ENCODE peak calls at places on chromosomes 11 and 22, in ten cellular contexts. B is fibroblast of lung; H is GM23248; Z is heart left ventricle; N is CD8-positive, alpha-beta T cell; L is body of pancreas; R is IMR-90; C is endothelial cell of umbilical vein; I is HCT116; T is effector memory CD4-positive, alpha-beta T cell. Q is an unnamed sample.

GRCh38 chr22:22702159-22702873 is 57.9 kb downstream of the GGTLC2 start:
- DNase-seq in B (no peak), H (no peak), Z (no peak), N (no peak), L (no peak), R (no peak), C (no peak), I (no peak), T (no peak), Q (no peak)

GRCh38 chr11:73317373-73317772 is 9.3 kb downstream of the ARHGEF17 start:
- DNase-seq in B (peak), H (no peak), Z (peak), N (no peak), L (no peak), R (no peak), C (no peak), I (no peak), T (no peak), Q (peak)

GRCh38 chr11:75099635-75100034 is 3.0 kb upstream of the OR2AT4 start:
- DNase-seq in B (no peak), H (no peak), Z (no peak), N (no peak), L (no peak), R (no peak), C (no peak), I (no peak), T (no peak), Q (no peak)

GRCh38 chr11:101441747-101442146 is 142.1 kb downstream of the TRPC6 start:
- DNase-seq in B (no peak), H (no peak), Z (peak), N (no peak), L (peak), R (no peak), C (no peak), I (no peak), T (no peak), Q (no peak)

GRCh38 chr11:12048936-12049790 is 40.7 kb upstream of the DKK3 start:
- DNase-seq in B (peak), H (no peak), Z (no peak), N (no peak), L (no peak), R (peak), C (no peak), I (no peak), T (no peak), Q (no peak)

GRCh38 chr11:94449029-94449428 is 44.6 kb downstream of the MRE11 start:
- DNase-seq in B (no peak), H (peak), Z (no peak), N (no peak), L (no peak), R (no peak), C (no peak), I (no peak), T (no peak), Q (no peak)

GRCh38 chr11:69958308-69958707 is 119.8 kb upstream of the ANO1 start:
- DNase-seq in B (peak), H (no peak), Z (no peak), N (no peak), L (no peak), R (peak), C (no peak), I (no peak), T (no peak), Q (no peak)

GRCh38 chr22:35634981-35635540 is 13.2 kb upstream of the APOL6 start:
- DNase-seq in B (peak), H (no peak), Z (no peak), N (no peak), L (no peak), R (peak), C (no peak), I (no peak), T (no peak), Q (no peak)

GRCh38 chr11:20327377-20327776 is 36.1 kb upstream of the HTATIP2 start:
- DNase-seq in B (no peak), H (no peak), Z (no peak), N (no peak), L (no peak), R (no peak), C (no peak), I (no peak), T (no peak), Q (no peak)

GRCh38 chr11:31813961-31814868 is 3.1 kb upstream of the PAX6 start:
- DNase-seq in B (peak), H (no peak), Z (no peak), N (no peak), L (no peak), R (no peak), C (no peak), I (no peak), T (no peak), Q (no peak)

GRCh38 chr22:26479043-26479791 is 4.4 kb downstream of the HPS4 start:
- DNase-seq in B (no peak), H (no peak), Z (no peak), N (no peak), L (no peak), R (no peak), C (no peak), I (no peak), T (no peak), Q (no peak)

GRCh38 chr11:111777094-111778046 is 11.2 kb upstream of the PPP2R1B start:
- DNase-seq in B (peak), H (peak), Z (no peak), N (peak), L (no peak), R (peak), C (peak), I (peak), T (no peak), Q (peak)

GRCh38 chr11:62555464-62556092 is 9.0 kb upstream of the AHNAK start:
- DNase-seq in B (peak), H (peak), Z (no peak), N (peak), L (no peak), R (peak), C (no peak), I (no peak), T (peak), Q (no peak)

GRCh38 chr11:95671768-95672167 is 117.8 kb downstream of the FAM76B start:
- DNase-seq in B (peak), H (peak), Z (no peak), N (no peak), L (no peak), R (peak), C (no peak), I (no peak), T (no peak), Q (no peak)

GRCh38 chr11:44858796-44859527 is 91.7 kb downstream of the TP53I11 start:
- DNase-seq in B (no peak), H (no peak), Z (no peak), N (no peak), L (no peak), R (no peak), C (no peak), I (no peak), T (no peak), Q (no peak)

DNA sequence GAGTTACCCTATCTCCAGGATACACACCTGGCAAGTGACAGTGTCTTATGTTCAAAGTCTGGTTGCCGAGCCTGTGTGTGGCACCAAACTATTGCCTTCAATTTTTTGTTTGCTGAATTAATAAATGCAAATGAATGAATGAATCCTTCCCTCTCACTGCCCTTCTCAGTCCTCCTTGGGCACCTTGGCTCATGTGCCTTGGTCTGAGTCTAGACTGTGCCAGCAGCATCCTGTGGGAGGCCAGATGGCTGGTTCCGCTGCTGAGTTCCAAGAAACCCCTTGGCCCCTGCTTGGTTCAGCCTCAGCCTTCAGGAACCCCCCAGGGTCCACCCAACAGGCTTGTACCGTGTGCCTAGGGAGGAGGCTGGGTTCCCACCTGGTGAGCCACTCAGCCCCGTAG is 31.0 kb downstream of the TOB2 start:
- DNase-seq in B (no peak), H (no peak), Z (no peak), N (no peak), L (no peak), R (no peak), C (no peak), I (no peak), T (no peak), Q (no peak)
- H3K27ac ChIP-seq in B (no peak), H (no peak), Z (no peak), N (no peak), L (peak), R (no peak), C (no peak), I (no peak), T (peak), Q (peak)

GRCh38 chr22:24541681-24542515 is 13.0 kb downstream of the GUCD1 start:
- DNase-seq in B (no peak), H (no peak), Z (no peak), N (no peak), L (no peak), R (no peak), C (no peak), I (no peak), T (no peak), Q (no peak)

GRCh38 chr22:24540470-24540869 is 14.5 kb downstream of the GUCD1 start:
- DNase-seq in B (no peak), H (no peak), Z (no peak), N (no peak), L (no peak), R (no peak), C (no peak), I (no peak), T (no peak), Q (no peak)

GRCh38 chr22:24543068-24543675 is 11.8 kb downstream of the GUCD1 start:
- DNase-seq in B (no peak), H (no peak), Z (no peak), N (no peak), L (no peak), R (no peak), C (no peak), I (no peak), T (no peak), Q (no peak)

GRCh38 chr22:24543679-24544243 is 11.2 kb downstream of the GUCD1 start:
- DNase-seq in B (no peak), H (no peak), Z (no peak), N (no peak), L (no peak), R (no peak), C (no peak), I (no peak), T (no peak), Q (no peak)

GRCh38 chr22:24542641-24543040 is 12.3 kb downstream of the GUCD1 start:
- DNase-seq in B (no peak), H (no peak), Z (peak), N (no peak), L (peak), R (no peak), C (no peak), I (no peak), T (no peak), Q (peak)
- H3K27ac ChIP-seq in B (no peak), H (no peak), Z (peak), N (no peak), L (peak), R (no peak), C (no peak), I (no peak), T (no peak), Q (peak)

GRCh38 chr11:2929880-2930704 is 872 bp upstream of the PHLDA2 start:
- DNase-seq in B (peak), H (peak), Z (no peak), N (no peak), L (peak), R (peak), C (peak), I (peak), T (no peak), Q (no peak)
- H3K27ac ChIP-seq in B (peak), H (peak), Z (peak), N (no peak), L (peak), R (peak), C (peak), I (peak), T (peak), Q (no peak)

GRCh38 chr11:108589136-108589535 is 4.4 kb downstream of the EXPH5 start:
- DNase-seq in B (no peak), H (no peak), Z (no peak), N (no peak), L (no peak), R (no peak), C (no peak), I (no peak), T (no peak), Q (no peak)
- H3K27ac ChIP-seq in B (no peak), H (no peak), Z (no peak), N (no peak), L (no peak), R (no peak), C (no peak), I (no peak), T (no peak), Q (no peak)

GRCh38 chr22:47919893-47920292 is 1157.4 kb downstream of the TBC1D22A start:
- DNase-seq in B (no peak), H (no peak), Z (no peak), N (no peak), L (no peak), R (no peak), C (no peak), I (no peak), T (no peak), Q (no peak)
- H3K27ac ChIP-seq in B (no peak), H (no peak), Z (no peak), N (no peak), L (no peak), R (no peak), C (no peak), I (no peak), T (no peak), Q (no peak)

GRCh38 chr11:119016216-119017009 is 1.7 kb downstream of the RPS25 start:
- DNase-seq in B (no peak), H (no peak), Z (no peak), N (no peak), L (no peak), R (no peak), C (no peak), I (no peak), T (no peak), Q (no peak)
- H3K27ac ChIP-seq in B (no peak), H (peak), Z (no peak), N (no peak), L (no peak), R (no peak), C (no peak), I (peak), T (peak), Q (no peak)